ENCODE peak calls at places on chromosomes 11 and 22, in four cellular contexts. W is IMR-90, I is K562, M is endothelial cell of umbilical vein. T is an unnamed sample.

GRCh38 chr11:117807482-117808272 is 10.7 kb upstream of the DSCAML1 start:
- DNase-seq in W (peak; percentile 51), I (peak; percentile 82), M (peak; percentile 47), T (no peak)

GRCh38 chr11:72069787-72070251 is 10.5 kb downstream of the NUMA1 start:
- DNase-seq in W (peak; percentile 84), M (peak; percentile 81), I (no peak), T (no peak)

GRCh38 chr11:17498058-17498457 is 21.4 kb upstream of the ABCC8 start:
- DNase-seq in M (no peak), W (no peak), I (no peak), T (no peak)

GRCh38 chr11:130472434-130472961 is 24.1 kb downstream of the ADAMTS15 start:
- DNase-seq in M (no peak), W (no peak), I (no peak), T (no peak)

GRCh38 chr11:93648168-93648567 is 13.3 kb upstream of the CEP295 start:
- DNase-seq in I (no peak), M (peak; percentile 7), W (peak; percentile 21), T (no peak)

GRCh38 chr11:44623716-44624491 is 58.4 kb downstream of the CD82 start:
- DNase-seq in M (peak; percentile 52), I (no peak), W (peak; percentile 43), T (no peak)

GRCh38 chr22:19569976-19570375 is 45.8 kb upstream of the CLDN5 start:
- DNase-seq in I (peak; percentile 26), M (no peak), W (no peak), T (no peak)

GRCh38 chr11:9005087-9005486 is 1.3 kb upstream of the NRIP3 start:
- DNase-seq in M (no peak), I (no peak), W (no peak), T (no peak)

GRCh38 chr11:117969160-117969991 is 16.8 kb upstream of the IL10RA start:
- DNase-seq in W (no peak), I (no peak), M (no peak), T (no peak)

GRCh38 chr11:34068098-34068497 is 16.6 kb downstream of the CAPRIN1 start:
- DNase-seq in W (peak; percentile 64), I (no peak), M (peak; percentile 93), T (no peak)

GRCh38 chr11:16881766-16882165 is 132.4 kb downstream of the PLEKHA7 start:
- DNase-seq in W (no peak), I (no peak), M (no peak), T (no peak)

GRCh38 chr11:131579932-131580387 is 209.5 kb downstream of the NTM start:
- DNase-seq in I (peak; percentile 32), M (no peak), W (peak; percentile 40), T (no peak)

GRCh38 chr11:44848203-44848962 is 102.3 kb downstream of the TP53I11 start:
- DNase-seq in M (no peak), I (no peak), W (no peak), T (no peak)

GRCh38 chr11:68128682-68129327 is 7.6 kb upstream of the CHKA start:
- DNase-seq in I (peak; percentile 69), M (peak; percentile 74), W (peak; percentile 70), T (no peak)

GRCh38 chr11:18012314-18012905 is 437 bp downstream of the SERGEF start:
- DNase-seq in W (peak; percentile 13), M (peak; percentile 29), I (peak; percentile 29), T (no peak)

GRCh38 chr11:29773656-29774264 is 243.1 kb downstream of the KCNA4 start:
- DNase-seq in I (no peak), M (no peak), W (no peak), T (no peak)

GRCh38 chr11:71352748-71353147 is 95.4 kb downstream of the DHCR7 start:
- DNase-seq in W (no peak), M (no peak), I (no peak), T (no peak)

GRCh38 chr11:124315052-124315451 is 1.3 kb upstream of the OR8D1 start:
- DNase-seq in I (no peak), M (peak; percentile 79), W (peak; percentile 80), T (no peak)

GRCh38 chr11:93225642-93226041 is 27.9 kb upstream of the SLC36A4 start:
- DNase-seq in M (peak; percentile 41), W (peak; percentile 16), I (no peak), T (no peak)

GRCh38 chr11:76233936-76234703 is 27.8 kb upstream of the WNT11 start:
- DNase-seq in I (peak; percentile 53), M (peak; percentile 9), W (no peak), T (peak; percentile 37)

GRCh38 chr22:36303874-36304273 is 50.9 kb downstream of the APOL1 start:
- DNase-seq in W (no peak), M (no peak), I (no peak), T (no peak)

GRCh38 chr22:32634424-32634981 is 159.9 kb downstream of the FBXO7 start:
- DNase-seq in M (no peak), I (no peak), W (no peak), T (no peak)

GRCh38 chr11:41498726-41499125 is 39.3 kb upstream of the LRRC4C start:
- DNase-seq in W (no peak), I (no peak), M (peak; percentile 26), T (no peak)

GRCh38 chr11:111269146-111269868 is 23.8 kb downstream of the POU2AF2 start:
- DNase-seq in I (no peak), W (no peak), M (no peak), T (no peak)

GRCh38 chr11:130720232-130720787 is 196.0 kb downstream of the SNX19 start:
- DNase-seq in I (no peak), M (no peak), W (no peak), T (no peak)

GRCh38 chr22:41417622-41418390 is 28.8 kb downstream of the TOB2 start:
- DNase-seq in W (no peak), M (peak; percentile 24), I (no peak), T (no peak)

GRCh38 chr11:47675851-47676250 is 33.5 kb upstream of the MTCH2 start:
- DNase-seq in W (no peak), M (no peak), I (no peak), T (no peak)

GRCh38 chr11:133418218-133418617 is 114.1 kb downstream of the OPCML start:
- DNase-seq in I (no peak), M (no peak), W (no peak), T (no peak)

GRCh38 chr11:72635309-72635915 is 38.8 kb downstream of the PDE2A start:
- DNase-seq in W (no peak), M (no peak), I (no peak), T (no peak)

GRCh38 chr11:134644489-134645456 is 232.7 kb upstream of the B3GAT1 start:
- DNase-seq in I (no peak), W (no peak), M (no peak), T (no peak)

GRCh38 chr11:1269957-1270356 is 39.5 kb downstream of the TOLLIP start:
- DNase-seq in W (no peak), M (no peak), I (no peak), T (no peak)

GRCh38 chr11:1271406-1271805 is 38.0 kb downstream of the TOLLIP start:
- DNase-seq in W (no peak), I (no peak), M (no peak), T (no peak)

GRCh38 chr11:1271927-1272326 is 37.5 kb downstream of the TOLLIP start:
- DNase-seq in M (no peak), W (no peak), I (no peak), T (no peak)

GRCh38 chr11:1270476-1270875 is 39.0 kb downstream of the TOLLIP start:
- DNase-seq in W (no peak), M (no peak), I (no peak), T (no peak)

GRCh38 chr11:1271002-1271401 is 38.4 kb downstream of the TOLLIP start:
- DNase-seq in I (peak; percentile 48), M (no peak), W (peak; percentile 12), T (no peak)
- TF ChIP-seq FOS in I (no peak), M (no peak), W (no peak), T (no peak)

GRCh38 chr11:63610604-63611394 is 3.4 kb downstream of the PLAAT3 start:
- DNase-seq in I (no peak), M (no peak), W (no peak), T (no peak)
- TF ChIP-seq FOS in I (no peak), M (no peak), W (no peak), T (no peak)

DNA sequence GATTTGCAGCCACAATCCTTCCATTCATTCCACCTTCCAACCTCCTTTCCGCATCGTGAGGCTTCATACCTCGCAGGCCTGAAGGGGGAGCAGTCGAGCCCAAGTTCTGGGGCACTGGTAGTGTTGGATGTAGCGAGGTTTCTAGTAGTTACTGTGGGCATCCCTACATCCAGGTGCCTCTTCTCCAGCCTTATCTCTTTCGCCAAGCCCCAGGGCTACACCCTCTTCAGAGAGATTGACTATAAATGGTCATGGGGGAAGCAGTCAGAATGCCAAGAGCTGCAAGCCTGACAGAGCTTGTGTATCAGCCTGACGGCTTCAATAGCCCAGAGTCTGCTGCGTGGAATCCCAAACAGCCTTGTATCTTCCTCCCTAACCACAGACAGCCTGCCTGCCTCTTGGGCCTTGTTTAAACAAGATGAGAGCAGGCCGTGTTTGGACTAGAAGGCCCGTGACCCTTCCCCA is 28.9 kb downstream of the CLMP start:
- DNase-seq in M (no peak), I (peak; percentile 16), W (peak; percentile 97), T (no peak)
- TF ChIP-seq FOS in M (no peak), I (no peak), W (no peak), T (no peak)

DNA sequence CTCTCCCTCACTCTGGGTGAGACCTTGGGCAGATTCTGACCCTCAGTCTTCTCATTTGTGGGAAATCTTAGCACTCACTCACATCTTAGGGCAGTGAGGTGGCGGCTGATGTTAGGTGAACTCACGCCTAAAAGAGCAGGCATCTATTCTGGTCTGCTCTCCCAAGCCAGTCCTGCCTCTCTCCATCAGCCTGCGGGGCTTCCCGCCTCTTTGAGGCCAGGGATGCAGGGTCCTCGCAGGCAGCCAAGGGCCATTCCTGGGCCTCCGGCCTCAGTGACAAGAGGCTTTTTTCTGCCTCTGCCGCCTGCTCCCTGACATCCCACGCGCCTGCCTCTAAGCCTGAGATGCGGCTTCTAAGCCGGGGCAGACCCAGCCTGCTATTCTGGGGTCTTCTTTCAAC is 13.8 kb upstream of the FGF4 start:
- DNase-seq in I (no peak), M (no peak), W (no peak), T (no peak)
- TF ChIP-seq FOS in I (no peak), M (no peak), W (no peak), T (no peak)

GRCh38 chr22:49163960-49164690 is 663.5 kb downstream of the BRD1 start:
- DNase-seq in I (no peak), M (no peak), W (no peak), T (no peak)
- TF ChIP-seq FOS in I (no peak), M (no peak), W (no peak), T (no peak)

GRCh38 chr11:78214331-78215194 is 25.8 kb downstream of the USP35 start:
- DNase-seq in W (no peak), M (no peak), I (no peak), T (no peak)
- TF ChIP-seq FOS in W (no peak), M (no peak), I (no peak), T (no peak)

GRCh38 chr11:14364322-14364721 is 5.3 kb upstream of the RRAS2 start:
- DNase-seq in I (no peak), M (no peak), W (peak; percentile 38), T (no peak)
- TF ChIP-seq FOS in I (no peak), M (no peak), W (no peak), T (no peak)

T was measured in GM12878.